ENCODE peak calls at places on chromosomes 11 and 22, in eight cellular contexts. S, W, C, L, O, V, X and P are unnamed samples.

GRCh38 chr11:47905358-47906059 is 57.4 kb upstream of the NUP160 start:
- DNase-seq in C (peak), W (no peak), X (no peak), L (no peak), O (no peak), V (no peak), S (no peak), P (peak)

GRCh38 chr11:123386746-123387510 is 43.1 kb upstream of the GRAMD1B start:
- DNase-seq in L (no peak), S (no peak), V (no peak), O (no peak), X (no peak), W (no peak), C (peak), P (no peak)

GRCh38 chr11:103546236-103546635 is 437.0 kb downstream of the DYNC2H1 start:
- DNase-seq in X (peak), C (peak), S (no peak), O (peak), V (no peak), L (no peak), W (no peak), P (no peak)

GRCh38 chr22:44493206-44493605 is 4.8 kb downstream of the RTL6 start:
- DNase-seq in L (no peak), S (no peak), O (no peak), C (no peak), X (no peak), V (no peak), W (no peak), P (no peak)

GRCh38 chr11:17273668-17274321 is 2.7 kb upstream of the NUCB2 start:
- DNase-seq in O (no peak), W (no peak), C (no peak), S (peak), V (no peak), L (no peak), X (no peak), P (no peak)

GRCh38 chr22:49951001-49951677 is 9.4 kb upstream of the PIM3 start:
- DNase-seq in V (no peak), W (no peak), X (peak), S (peak), C (no peak), L (no peak), O (peak), P (no peak)

GRCh38 chr22:49503896-49504521 is 323.7 kb downstream of the BRD1 start:
- DNase-seq in O (peak), S (no peak), X (no peak), L (no peak), W (no peak), C (no peak), V (no peak), P (no peak)

GRCh38 chr11:116310215-116310614 is 462.6 kb downstream of the BUD13 start:
- DNase-seq in L (no peak), V (no peak), C (peak), S (no peak), X (no peak), O (no peak), W (no peak), P (peak)

GRCh38 chr11:18566406-18566805 is 22.1 kb downstream of the UEVLD start:
- DNase-seq in S (no peak), O (no peak), L (no peak), X (peak), W (no peak), V (no peak), C (no peak), P (no peak)

GRCh38 chr11:103924166-103925013 is 112.0 kb upstream of the DDI1 start:
- DNase-seq in V (no peak), W (no peak), L (no peak), X (no peak), C (peak), O (no peak), S (no peak), P (no peak)

GRCh38 chr11:45145421-45146071 is 893 bp upstream of the PRDM11 start:
- DNase-seq in S (no peak), L (peak), X (peak), C (peak), O (no peak), V (no peak), W (peak), P (peak)

GRCh38 chr11:74123008-74123448 is 47.8 kb downstream of the C2CD3 start:
- DNase-seq in C (peak), L (no peak), V (no peak), O (peak), W (no peak), S (peak), X (no peak), P (no peak)

GRCh38 chr22:33706100-33706499 is 214.2 kb downstream of the LARGE1 start:
- DNase-seq in C (no peak), W (no peak), X (peak), V (no peak), L (no peak), S (no peak), O (no peak), P (no peak)

GRCh38 chr11:65003282-65003681 is 6.5 kb upstream of the BATF2 start:
- DNase-seq in C (peak), O (peak), W (no peak), S (no peak), V (no peak), L (no peak), X (peak), P (peak)

GRCh38 chr11:75532200-75532972 is 6.6 kb upstream of the GDPD5 start:
- DNase-seq in W (peak), S (peak), C (peak), L (peak), V (peak), O (peak), X (peak), P (peak)

GRCh38 chr11:132771746-132772145 is 760.6 kb downstream of the OPCML start:
- DNase-seq in W (no peak), C (no peak), V (no peak), S (no peak), L (no peak), O (no peak), X (no peak), P (no peak)

GRCh38 chr22:19721486-19722172 is 1.7 kb upstream of the GP1BB start:
- DNase-seq in S (no peak), X (no peak), O (no peak), W (no peak), V (no peak), C (no peak), L (no peak), P (no peak)

GRCh38 chr11:96978751-96979150 is 588.9 kb downstream of the JRKL start:
- DNase-seq in X (no peak), C (no peak), L (no peak), V (no peak), W (no peak), O (no peak), S (no peak), P (no peak)

GRCh38 chr11:133821776-133822175 is 23.5 kb downstream of the SPATA19 start:
- DNase-seq in S (peak), O (peak), V (no peak), W (no peak), X (peak), L (no peak), C (peak), P (no peak)

GRCh38 chr22:20180245-20180630 is 29.4 kb upstream of the CCDC188 start:
- DNase-seq in W (no peak), C (no peak), X (no peak), V (no peak), O (no peak), S (no peak), L (no peak), P (no peak)

GRCh38 chr11:9977554-9977953 is 313.7 kb downstream of the SWAP70 start:
- DNase-seq in V (no peak), C (no peak), X (no peak), O (peak), W (no peak), S (no peak), L (no peak), P (no peak)

GRCh38 chr22:48574776-48575566 is 1252.7 kb downstream of the BRD1 start:
- DNase-seq in L (peak), O (no peak), C (peak), V (peak), X (no peak), S (no peak), W (no peak), P (no peak)

GRCh38 chr22:22348127-22348814 is 103.7 kb downstream of the VPREB1 start:
- DNase-seq in O (peak), S (no peak), C (no peak), L (no peak), V (no peak), W (no peak), X (no peak), P (no peak)

GRCh38 chr22:18145676-18146388 is 4.1 kb upstream of the USP18 start:
- DNase-seq in C (no peak), W (no peak), V (no peak), X (no peak), S (no peak), L (peak), O (no peak), P (no peak)

GRCh38 chr11:118304809-118305248 is 299 bp downstream of the CD3E start:
- DNase-seq in X (no peak), O (no peak), V (no peak), C (no peak), L (no peak), W (no peak), S (no peak), P (no peak)

GRCh38 chr11:10072142-10072541 is 221.9 kb downstream of the SBF2 start:
- DNase-seq in W (no peak), C (peak), L (no peak), X (peak), V (no peak), S (no peak), O (no peak), P (peak)

GRCh38 chr11:12884751-12885318 is 124.3 kb upstream of the RASSF10 start:
- DNase-seq in S (no peak), X (no peak), O (no peak), C (no peak), L (no peak), W (no peak), V (no peak), P (peak)

GRCh38 chr22:44719586-44720368 is 17.8 kb downstream of the PRR5 start:
- DNase-seq in W (peak), X (no peak), C (no peak), S (no peak), O (no peak), V (no peak), L (no peak), P (no peak)

GRCh38 chr22:49928571-49929552 is 10.4 kb downstream of the CRELD2 start:
- DNase-seq in L (no peak), W (peak), V (no peak), S (no peak), X (no peak), C (no peak), O (no peak), P (no peak)

GRCh38 chr11:73154178-73154577 is 12.1 kb upstream of the FCHSD2 start:
- DNase-seq in L (peak), C (no peak), W (no peak), S (peak), O (no peak), X (no peak), V (no peak), P (no peak)

GRCh38 chr22:21579474-21579851 is 11.9 kb downstream of the UBE2L3 start:
- DNase-seq in W (no peak), X (no peak), L (no peak), V (no peak), S (no peak), O (no peak), C (no peak), P (no peak)

GRCh38 chr22:46064966-46065666 is 85.2 kb upstream of the PPARA start:
- DNase-seq in V (peak), S (peak), L (peak), C (peak), W (no peak), X (peak), O (peak), P (peak)

GRCh38 chr22:31253949-31254348 is 38.3 kb downstream of the PIK3IP1 start:
- DNase-seq in L (no peak), S (peak), W (no peak), V (no peak), X (no peak), O (no peak), C (peak), P (no peak)

GRCh38 chr22:45731798-45732495 is 60.3 kb downstream of the ATXN10 start:
- DNase-seq in X (peak), C (peak), S (no peak), O (peak), V (no peak), L (no peak), W (no peak), P (peak)

GRCh38 chr22:29030618-29031235 is 30.9 kb downstream of the C22orf31 start:
- DNase-seq in S (no peak), W (peak), L (peak), X (peak), C (peak), O (peak), V (peak), P (peak)

GRCh38 chr11:30501744-30502143 is 84.4 kb downstream of the MPPED2 start:
- DNase-seq in W (no peak), O (no peak), X (no peak), S (no peak), C (no peak), L (no peak), V (peak), P (no peak)

GRCh38 chr11:58807358-58807757 is 37.1 kb downstream of the GLYATL2 start:
- DNase-seq in X (no peak), S (no peak), C (no peak), O (no peak), W (no peak), L (no peak), V (no peak), P (no peak)

GRCh38 chr11:13333456-13333957 is 55.9 kb downstream of the BMAL1 start:
- DNase-seq in S (no peak), X (no peak), L (no peak), W (no peak), O (peak), C (peak), V (no peak), P (no peak)

GRCh38 chr22:35991168-35991567 is 37.5 kb downstream of the RBFOX2 start:
- DNase-seq in S (no peak), C (peak), W (no peak), L (no peak), X (no peak), O (no peak), V (no peak), P (peak)

GRCh38 chr11:32081129-32081641 is 9.7 kb upstream of the RCN1 start:
- DNase-seq in S (no peak), X (peak), C (peak), V (no peak), W (no peak), L (no peak), O (peak), P (peak)

GRCh38 chr11:34512810-34513673 is 552 bp downstream of the ELF5 start:
- DNase-seq in V (no peak), S (peak), C (peak), X (peak), O (peak), L (no peak), W (no peak), P (peak)
- H3K4me3 ChIP-seq in V (no peak), S (no peak), C (no peak), X (no peak), O (no peak), L (no peak), W (no peak), P (no peak)

GRCh38 chr11:60769273-60769672 is 12.6 kb downstream of the MS4A15 start:
- DNase-seq in X (no peak), O (no peak), W (no peak), S (peak), L (no peak), C (no peak), V (no peak), P (no peak)

GRCh38 chr11:60768202-60768601 is 11.5 kb downstream of the MS4A15 start:
- DNase-seq in C (no peak), X (no peak), W (no peak), V (no peak), O (no peak), L (no peak), S (peak), P (no peak)

GRCh38 chr11:60766547-60766946 is 9.9 kb downstream of the MS4A15 start:
- DNase-seq in X (no peak), S (no peak), V (no peak), O (no peak), W (no peak), L (no peak), C (no peak), P (no peak)

GRCh38 chr11:60765355-60765754 is 8.7 kb downstream of the MS4A15 start:
- DNase-seq in O (no peak), V (no peak), L (no peak), S (no peak), W (no peak), X (no peak), C (no peak), P (no peak)

GRCh38 chr11:60767388-60767811 is 10.7 kb downstream of the MS4A15 start:
- DNase-seq in V (no peak), X (no peak), O (no peak), S (peak), W (no peak), C (no peak), L (no peak), P (no peak)
- TF ChIP-seq CTCF in V (no peak), X (no peak), O (no peak), S (no peak), W (peak), C (peak), L (no peak), P (peak)

DNA sequence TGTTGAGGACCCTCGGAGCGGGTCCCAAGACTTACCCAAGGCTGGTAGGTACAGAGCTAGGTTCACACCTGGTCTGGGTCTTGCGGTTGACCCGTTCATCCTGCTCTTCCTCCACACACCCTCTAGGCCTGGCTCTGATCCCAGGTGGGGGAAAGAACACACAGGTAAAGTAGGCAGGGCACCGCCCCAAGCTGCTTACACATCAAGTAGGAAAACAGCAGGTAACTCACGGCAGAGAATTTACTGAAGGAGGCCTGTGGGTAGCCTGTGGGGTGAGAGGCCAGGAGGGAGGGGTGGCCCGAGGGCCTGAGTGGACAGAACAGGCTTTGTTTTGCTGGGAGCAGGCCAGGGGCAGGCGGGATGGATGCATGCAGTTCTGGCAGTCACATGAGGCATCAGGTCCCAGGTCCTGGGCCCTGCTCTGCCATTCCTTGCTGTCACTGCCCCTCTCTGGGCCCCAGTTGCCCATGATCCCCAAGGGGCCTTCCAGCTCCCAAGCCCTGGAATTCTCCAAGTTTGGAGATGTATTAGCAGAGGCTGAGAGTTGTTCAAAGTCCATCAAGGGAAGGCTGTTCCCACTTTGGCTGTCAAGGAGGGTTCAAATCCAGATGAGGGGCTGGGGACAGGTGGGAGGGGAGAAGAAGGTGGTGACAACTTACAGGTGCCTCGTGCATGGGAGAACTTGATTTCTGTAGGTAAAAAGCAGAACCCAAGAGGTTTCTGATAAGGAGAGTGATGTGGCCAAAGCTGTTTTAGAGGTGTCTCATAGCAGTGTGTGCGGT is 5.7 kb downstream of the TSKU start:
- DNase-seq in C (no peak), W (no peak), X (no peak), O (peak), S (peak), V (no peak), L (peak), P (no peak)
- H3K4me3 ChIP-seq in C (no peak), W (no peak), X (no peak), O (no peak), S (no peak), V (no peak), L (no peak), P (no peak)

GRCh38 chr11:235998-236773 is at the start of gene SIRT3:
- DNase-seq in S (peak), X (peak), V (peak), C (peak), W (peak), L (peak), O (peak), P (peak)
- TF ChIP-seq CTCF in S (peak), X (no peak), V (no peak), C (no peak), W (peak), L (no peak), O (no peak), P (no peak)

DNA sequence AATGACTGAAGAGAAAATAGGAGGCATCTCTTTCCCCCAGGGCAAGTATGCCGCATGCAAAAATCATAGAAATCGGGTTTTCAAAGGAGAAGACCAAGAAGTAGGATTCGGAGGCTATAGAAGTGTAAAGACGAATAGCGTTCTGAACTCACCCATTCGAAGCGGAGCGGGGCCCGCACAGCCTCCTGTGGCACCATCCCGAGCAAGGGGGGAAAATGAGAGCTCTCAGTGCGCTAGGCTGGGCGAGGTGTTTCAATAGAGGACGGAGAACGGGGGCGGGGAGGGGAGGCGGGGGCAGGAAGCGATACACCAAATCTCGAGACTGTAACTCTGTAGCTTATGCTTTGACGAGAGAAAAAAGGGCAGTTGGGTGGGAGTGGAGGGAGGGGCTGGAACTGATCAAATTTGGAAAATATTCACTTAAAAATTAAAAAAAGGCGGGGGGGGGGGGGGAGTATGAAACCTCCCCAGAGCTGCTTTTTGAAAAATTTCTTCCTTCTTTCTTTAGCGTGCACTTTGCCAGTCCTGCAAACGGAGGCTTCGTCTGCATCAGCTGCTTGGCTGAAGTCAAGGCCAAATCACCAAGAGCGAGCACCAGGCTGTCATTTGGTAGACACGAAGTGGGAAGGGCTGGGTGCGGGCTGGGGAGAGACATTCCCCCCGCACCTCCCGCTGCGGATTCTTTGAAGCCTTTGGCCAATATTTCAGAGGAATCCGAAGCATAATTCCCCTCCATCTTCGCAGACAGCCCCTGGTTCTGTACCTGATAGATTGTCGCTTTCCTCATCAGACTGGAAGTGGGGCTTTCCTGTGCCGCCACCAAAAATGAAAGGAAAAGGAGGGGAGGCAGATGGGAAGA is 15.6 kb downstream of the BLID start:
- DNase-seq in S (no peak), L (peak), C (peak), V (peak), O (no peak), W (peak), X (peak), P (peak)
- H3K4me3 ChIP-seq in S (no peak), L (peak), C (peak), V (peak), O (peak), W (no peak), X (peak), P (peak)